ENCODE peak calls at places on chromosomes 12 and 14, in six cellular contexts. T is choroid plexus epithelial cell; X is neural progenitor cell; U is right atrium auricular region; F is CD8-positive, alpha-beta memory T cell; R is lung. A is an unnamed sample.

GRCh38 chr12:95277139-95277538 is 59.5 kb downstream of the VEZT start:
- DNase-seq in T (peak; percentile 86), X (no peak), U (no peak), F (no peak), R (no peak), A (peak; percentile 84)

GRCh38 chr14:36324897-36325296 is 4.5 kb upstream of the MBIP start:
- DNase-seq in T (no peak), X (no peak), U (no peak), F (no peak), R (no peak), A (no peak)

GRCh38 chr12:95970905-95971304 is 25.2 kb downstream of the HAL start:
- DNase-seq in T (peak; percentile 8), X (peak; percentile 10), U (no peak), F (no peak), R (no peak), A (no peak)

GRCh38 chr12:92786045-92786444 is 83.3 kb downstream of the PLEKHG7 start:
- DNase-seq in T (peak; percentile 46), X (no peak), U (no peak), F (no peak), R (no peak), A (peak; percentile 44)

GRCh38 chr14:101017209-101017608 is 113.7 kb upstream of the RTL1 start:
- DNase-seq in T (peak; percentile 68), X (no peak), U (peak; percentile 21), F (no peak), R (peak; percentile 24), A (peak; percentile 23)

GRCh38 chr14:22980672-22981089 is 1.7 kb downstream of the AJUBA start:
- DNase-seq in T (no peak), X (peak; percentile 87), U (no peak), F (peak; percentile 5), R (peak; percentile 60), A (peak; percentile 36)

GRCh38 chr12:50415899-50416479 is 15.3 kb downstream of the LARP4 start:
- DNase-seq in T (peak; percentile 35), X (no peak), U (no peak), F (no peak), R (no peak), A (peak; percentile 32)

GRCh38 chr14:61537567-61538463 is 157.5 kb upstream of the HIF1A start:
- DNase-seq in T (peak; percentile 85), X (peak; percentile 54), U (no peak), F (no peak), R (peak; percentile 73), A (peak; percentile 71)

GRCh38 chr12:2998789-2999264 is 39.6 kb downstream of the TEAD4 start:
- DNase-seq in T (peak; percentile 90), X (peak; percentile 47), U (peak; percentile 66), F (no peak), R (no peak), A (peak; percentile 71)

GRCh38 chr12:93015970-93016751 is 87.1 kb upstream of the EEA1 start:
- DNase-seq in T (peak; percentile 48), X (peak; percentile 11), U (no peak), F (no peak), R (no peak), A (no peak)

GRCh38 chr14:92747701-92748258 is 647 bp downstream of the LGMN start:
- DNase-seq in T (peak; percentile 39), X (peak; percentile 55), U (no peak), F (peak; percentile 11), R (no peak), A (peak; percentile 70)

GRCh38 chr14:86357866-86358265 is 827.9 kb downstream of the FLRT2 start:
- DNase-seq in T (no peak), X (no peak), U (no peak), F (no peak), R (no peak), A (no peak)

GRCh38 chr12:122483969-122484368 is 16.8 kb downstream of the ZCCHC8 start:
- DNase-seq in T (no peak), X (no peak), U (no peak), F (no peak), R (no peak), A (no peak)

GRCh38 chr14:50001146-50001998 is 108.5 kb downstream of the ARF6 start:
- DNase-seq in T (peak; percentile 72), X (no peak), U (no peak), F (peak; percentile 80), R (peak; percentile 48), A (no peak)

GRCh38 chr14:64654072-64654899 is 49.9 kb upstream of the PLEKHG3 start:
- DNase-seq in T (peak; percentile 95), X (no peak), U (no peak), F (no peak), R (no peak), A (peak; percentile 93)

GRCh38 chr14:77100961-77101360 is 2.9 kb downstream of the CIPC start:
- DNase-seq in T (peak; percentile 24), X (no peak), U (no peak), F (no peak), R (no peak), A (no peak)

GRCh38 chr14:105315941-105316562 is 1.5 kb downstream of the PACS2 start:
- DNase-seq in T (no peak), X (no peak), U (no peak), F (no peak), R (no peak), A (no peak)

GRCh38 chr14:30564868-30565248 is 5.9 kb downstream of the G2E3 start:
- DNase-seq in T (no peak), X (no peak), U (no peak), F (no peak), R (no peak), A (no peak)

GRCh38 chr12:26044007-26044394 is 80.8 kb downstream of the BHLHE41 start:
- DNase-seq in T (no peak), X (no peak), U (no peak), F (no peak), R (no peak), A (no peak)

GRCh38 chr12:70400124-70400523 is 34.0 kb downstream of the KCNMB4 start:
- DNase-seq in T (no peak), X (no peak), U (no peak), F (no peak), R (no peak), A (no peak)

GRCh38 chr14:56124296-56124695 is 6.1 kb downstream of the PELI2 start:
- DNase-seq in T (no peak), X (no peak), U (no peak), F (no peak), R (no peak), A (no peak)

GRCh38 chr14:96180004-96180403 is 24.6 kb upstream of the BDKRB2 start:
- DNase-seq in T (no peak), X (no peak), U (no peak), F (no peak), R (no peak), A (no peak)

GRCh38 chr12:10940389-10940788 is 1.3 kb upstream of the TAS2R14 start:
- DNase-seq in T (peak; percentile 91), X (no peak), U (no peak), F (no peak), R (no peak), A (peak; percentile 27)

GRCh38 chr12:108551556-108551955 is 9.4 kb downstream of the SART3 start:
- DNase-seq in T (peak; percentile 88), X (no peak), U (no peak), F (no peak), R (no peak), A (peak; percentile 78)
- H3K4me3 ChIP-seq in T (no peak overlapping the region), X (no peak overlapping the region), U (no peak overlapping the region), F (no peak overlapping the region), R (no peak overlapping the region), A (no peak overlapping the region)

GRCh38 chr14:103138483-103139370 is 15.5 kb downstream of the TNFAIP2 start:
- DNase-seq in T (no peak), X (peak; percentile 65), U (no peak), F (no peak), R (no peak), A (no peak)

GRCh38 chr14:103137721-103138482 is 14.6 kb downstream of the TNFAIP2 start:
- DNase-seq in T (no peak), X (no peak), U (no peak), F (no peak), R (no peak), A (no peak)

GRCh38 chr14:103140316-103141109 is 17.3 kb downstream of the TNFAIP2 start:
- DNase-seq in T (no peak), X (no peak), U (no peak), F (no peak), R (no peak), A (no peak)

GRCh38 chr14:103141117-103141796 is 18.0 kb downstream of the TNFAIP2 start:
- DNase-seq in T (peak; percentile 61), X (peak; percentile 73), U (no peak), F (peak; percentile 13), R (peak; percentile 51), A (peak; percentile 62)

GRCh38 chr14:103139371-103140016 is 16.2 kb downstream of the TNFAIP2 start:
- DNase-seq in T (no peak), X (no peak), U (no peak), F (no peak), R (no peak), A (no peak)
- H3K4me3 ChIP-seq in T (no peak overlapping the region), X (peak overlapping the region; percentile 36), U (no peak overlapping the region), F (no peak overlapping the region), R (no peak overlapping the region), A (no peak overlapping the region)

GRCh38 chr12:57148469-57149308 is 1.3 kb upstream of the LRP1-AS start:
- DNase-seq in T (peak; percentile 73), X (no peak), U (peak; percentile 84), F (no peak), R (no peak), A (peak; percentile 91)
- H3K4me3 ChIP-seq in T (no peak overlapping the region), X (no peak overlapping the region), U (no peak overlapping the region), F (no peak overlapping the region), R (no peak overlapping the region), A (peak overlapping the region; percentile 2)

DNA sequence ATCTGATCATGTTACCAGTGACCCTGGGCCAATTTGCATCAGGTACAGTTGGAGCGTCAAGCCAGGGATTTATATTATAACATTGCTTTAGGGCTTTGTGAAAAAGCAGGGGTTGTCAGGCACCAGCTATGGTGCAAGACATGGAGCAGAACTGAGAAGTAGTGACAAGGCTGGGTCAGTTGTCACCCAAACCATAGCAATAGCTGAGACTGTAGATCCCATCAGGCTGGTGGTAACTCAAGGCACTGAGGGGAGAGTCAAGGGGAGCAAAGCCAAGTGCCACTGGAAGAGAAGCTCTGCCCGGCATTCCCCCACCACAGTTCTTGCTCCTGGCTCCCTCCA is 16.9 kb downstream of the BCL2L14 start:
- DNase-seq in T (no peak), X (no peak), U (no peak), F (no peak), R (no peak), A (no peak)
- H3K4me3 ChIP-seq in T (no peak overlapping the region), X (no peak overlapping the region), U (no peak overlapping the region), F (no peak overlapping the region), R (no peak overlapping the region), A (no peak overlapping the region)

DNA sequence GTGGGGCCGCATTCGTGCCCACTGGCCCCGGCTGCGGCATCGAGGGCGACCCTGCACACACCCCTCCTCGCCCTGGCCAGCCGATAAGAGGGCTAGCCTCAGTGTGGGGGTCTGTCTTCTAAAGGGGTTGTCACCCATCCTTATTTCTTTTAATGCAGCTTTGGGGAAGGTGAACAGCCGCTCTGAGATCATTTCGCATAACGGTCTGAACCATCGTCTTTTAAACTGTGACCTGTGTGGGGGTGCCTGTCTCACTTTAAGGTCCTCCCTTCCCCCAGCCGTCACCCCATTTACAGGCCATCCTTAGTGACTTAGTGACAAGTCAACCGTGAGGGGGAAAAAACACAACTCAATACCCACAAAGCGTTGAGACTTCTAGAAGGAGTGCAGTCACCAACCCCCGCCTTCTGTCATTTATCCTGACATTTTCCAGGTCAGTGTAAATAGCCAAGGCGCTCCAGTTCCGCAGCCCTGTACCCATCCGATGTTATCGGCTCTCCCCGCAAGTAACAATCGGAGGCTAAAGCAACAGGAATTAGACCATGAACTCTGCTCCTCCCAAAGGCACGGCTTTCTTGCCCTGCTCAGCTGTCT is 469 bp upstream of the DENND5B start:
- DNase-seq in T (peak; percentile 25), X (peak; percentile 36), U (peak; percentile 60), F (no peak), R (no peak), A (peak; percentile 73)
- H3K4me3 ChIP-seq in T (peak overlapping the region; percentile 88), X (peak overlapping the region; percentile 86), U (peak overlapping the region; percentile 88), F (peak overlapping the region; percentile 43), R (peak overlapping the region; percentile 89), A (peak overlapping the region; percentile 86)

GRCh38 chr12:132847363-132848356 is 19.0 kb upstream of the GOLGA3 start:
- DNase-seq in T (no peak), X (no peak), U (no peak), F (peak; percentile 71), R (no peak), A (no peak)
- H3K4me3 ChIP-seq in T (no peak overlapping the region), X (no peak overlapping the region), U (no peak overlapping the region), F (no peak overlapping the region), R (no peak overlapping the region), A (no peak overlapping the region)